ENCODE peak calls at places on chromosomes 13 and 19, in six cellular contexts. I, B, V, K, N and X are unnamed samples.

GRCh38 chr19:10461047-10461949 is 41.0 kb downstream of the PDE4A start:
- DNase-seq in I (peak; percentile 99), B (peak; percentile 92), V (peak; percentile 91), K (peak; percentile 84), N (peak; percentile 89), X (peak; percentile 96)

GRCh38 chr13:30323524-30323923 is 16.2 kb upstream of the KATNAL1 start:
- DNase-seq in I (no peak), B (no peak), V (no peak), K (no peak), N (no peak), X (no peak)

GRCh38 chr19:48560095-48560530 is 8.1 kb downstream of the SULT2B1 start:
- DNase-seq in I (no peak), B (no peak), V (no peak), K (peak; percentile 16), N (no peak), X (no peak)

GRCh38 chr19:17185590-17185989 is 29.6 kb upstream of the USE1 start:
- DNase-seq in I (no peak), B (no peak), V (no peak), K (no peak), N (no peak), X (no peak)

GRCh38 chr13:39692650-39693438 is 37.4 kb downstream of the COG6 start:
- DNase-seq in I (no peak), B (no peak), V (no peak), K (no peak), N (no peak), X (no peak)

GRCh38 chr19:19597809-19598306 is 20.6 kb downstream of the PBX4 start:
- DNase-seq in I (no peak), B (no peak), V (no peak), K (no peak), N (no peak), X (no peak)

GRCh38 chr13:25217023-25217909 is 45.2 kb upstream of the AMER2 start:
- DNase-seq in I (no peak), B (peak; percentile 45), V (no peak), K (no peak), N (no peak), X (no peak)

GRCh38 chr13:100131863-100132574 is 43.1 kb downstream of the PCCA start:
- DNase-seq in I (no peak), B (peak; percentile 89), V (no peak), K (no peak), N (no peak), X (no peak)

GRCh38 chr13:37960427-37960826 is 90.9 kb upstream of the TRPC4 start:
- DNase-seq in I (no peak), B (peak; percentile 3), V (no peak), K (peak; percentile 2), N (no peak), X (no peak)

GRCh38 chr13:98399756-98400155 is 177.2 kb downstream of the STK24 start:
- DNase-seq in I (no peak), B (no peak), V (no peak), K (no peak), N (no peak), X (no peak)

GRCh38 chr13:109783447-109783814 is 3.0 kb downstream of the IRS2 start:
- DNase-seq in I (no peak), B (no peak), V (no peak), K (no peak), N (no peak), X (peak; percentile 62)

GRCh38 chr13:91657283-91657682 is 258.9 kb downstream of the GPC5 start:
- DNase-seq in I (no peak), B (no peak), V (no peak), K (no peak), N (no peak), X (no peak)

GRCh38 chr13:60335531-60335930 is 61.5 kb upstream of the TDRD3 start:
- DNase-seq in I (no peak), B (peak; percentile 30), V (no peak), K (peak; percentile 28), N (no peak), X (no peak)

GRCh38 chr13:71304861-71305260 is 562.1 kb downstream of the DACH1 start:
- DNase-seq in I (no peak), B (no peak), V (no peak), K (no peak), N (no peak), X (no peak)

GRCh38 chr13:71303144-71303543 is 563.9 kb downstream of the DACH1 start:
- DNase-seq in I (no peak), B (peak; percentile 11), V (no peak), K (no peak), N (no peak), X (no peak)

DNA sequence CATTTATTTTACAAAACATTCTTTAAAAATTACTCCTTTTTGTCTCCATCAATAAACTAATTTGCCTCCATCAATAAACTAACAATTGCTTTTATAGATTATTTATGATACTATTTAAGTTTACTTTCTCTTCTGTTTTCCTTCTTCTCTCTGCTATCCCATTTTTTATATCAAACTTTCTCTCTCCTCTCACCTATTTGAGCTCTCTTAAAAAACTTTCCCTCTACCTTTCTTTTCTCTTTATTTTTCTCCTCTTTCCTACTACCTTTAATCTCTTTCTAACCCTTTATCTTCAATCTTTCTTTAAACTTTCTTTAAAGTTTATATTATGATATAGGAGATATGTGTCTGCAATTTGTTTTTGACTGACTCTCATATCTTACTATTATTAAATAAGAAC is 566.4 kb downstream of the DACH1 start:
- DNase-seq in I (no peak), B (no peak), V (no peak), K (no peak), N (no peak), X (no peak)
- TF ChIP-seq CTCF in I (no peak), B (no peak), V (no peak), K (no peak), N (no peak), X (no peak)

GRCh38 chr19:56689198-56689597 is 17.6 kb upstream of the ZNF835 start:
- DNase-seq in I (no peak), B (no peak), V (no peak), K (no peak), N (no peak), X (no peak)

GRCh38 chr19:56687036-56687435 is 15.5 kb upstream of the ZNF835 start:
- DNase-seq in I (no peak), B (no peak), V (no peak), K (no peak), N (no peak), X (no peak)

GRCh38 chr19:56692496-56692895 is 20.9 kb upstream of the ZNF835 start:
- DNase-seq in I (no peak), B (no peak), V (no peak), K (no peak), N (no peak), X (no peak)

DNA sequence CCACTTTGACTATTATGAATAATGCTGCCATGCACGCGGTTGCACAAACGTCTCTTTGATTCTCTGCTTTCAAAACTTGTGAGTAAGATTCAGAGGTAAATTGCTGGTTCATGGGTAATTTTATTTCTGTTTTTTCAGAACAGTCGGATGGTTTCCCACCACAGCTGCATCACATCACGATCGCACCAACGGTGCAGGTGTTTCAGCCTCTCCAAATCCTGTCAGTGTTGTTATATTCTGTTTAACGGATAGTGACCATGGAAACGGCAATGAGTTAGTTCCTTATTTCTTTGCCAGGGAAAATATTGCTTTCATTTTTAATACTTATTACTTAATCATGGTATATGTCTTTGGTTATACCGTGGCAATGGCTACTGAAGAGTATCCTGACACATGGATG is 19.1 kb upstream of the ZNF835 start:
- DNase-seq in I (no peak), B (no peak), V (no peak), K (no peak), N (no peak), X (no peak)
- TF ChIP-seq CTCF in I (no peak), B (no peak), V (no peak), K (no peak), N (no peak), X (no peak)

GRCh38 chr19:14088634-14089411 is 1.7 kb downstream of the SAMD1 start:
- DNase-seq in I (no peak), B (no peak), V (no peak), K (no peak), N (no peak), X (no peak)

GRCh38 chr19:14091086-14091884 is 734 bp upstream of the SAMD1 start:
- DNase-seq in I (peak; percentile 79), B (peak; percentile 70), V (peak; percentile 88), K (peak; percentile 83), N (peak; percentile 55), X (peak; percentile 61)

GRCh38 chr19:14089662-14090508 is 666 bp downstream of the SAMD1 start:
- DNase-seq in I (peak; percentile 74), B (peak; percentile 67), V (peak; percentile 78), K (peak; percentile 81), N (no peak), X (peak; percentile 74)

GRCh38 chr19:14090509-14091085 is at the start of gene SAMD1:
- DNase-seq in I (peak; percentile 84), B (peak; percentile 92), V (peak; percentile 90), K (peak; percentile 94), N (peak; percentile 87), X (peak; percentile 80)

DNA sequence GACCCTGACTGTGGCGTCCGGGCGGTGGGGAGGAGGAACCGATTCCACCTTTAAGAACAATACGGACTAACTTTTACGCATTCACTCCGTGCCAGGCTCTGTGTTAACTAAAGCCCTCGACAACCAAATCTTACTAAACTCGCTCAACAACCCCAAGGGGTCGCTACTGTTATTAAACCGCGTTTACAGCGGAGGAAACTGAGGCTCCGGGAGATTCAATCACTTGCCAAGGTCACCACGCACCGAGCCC is 1.2 kb downstream of the SAMD1 start:
- DNase-seq in I (no peak), B (peak; percentile 43), V (no peak), K (peak; percentile 80), N (no peak), X (no peak)
- TF ChIP-seq CTCF in I (no peak), B (no peak), V (no peak), K (peak; percentile 76), N (no peak), X (peak; percentile 27)

DNA sequence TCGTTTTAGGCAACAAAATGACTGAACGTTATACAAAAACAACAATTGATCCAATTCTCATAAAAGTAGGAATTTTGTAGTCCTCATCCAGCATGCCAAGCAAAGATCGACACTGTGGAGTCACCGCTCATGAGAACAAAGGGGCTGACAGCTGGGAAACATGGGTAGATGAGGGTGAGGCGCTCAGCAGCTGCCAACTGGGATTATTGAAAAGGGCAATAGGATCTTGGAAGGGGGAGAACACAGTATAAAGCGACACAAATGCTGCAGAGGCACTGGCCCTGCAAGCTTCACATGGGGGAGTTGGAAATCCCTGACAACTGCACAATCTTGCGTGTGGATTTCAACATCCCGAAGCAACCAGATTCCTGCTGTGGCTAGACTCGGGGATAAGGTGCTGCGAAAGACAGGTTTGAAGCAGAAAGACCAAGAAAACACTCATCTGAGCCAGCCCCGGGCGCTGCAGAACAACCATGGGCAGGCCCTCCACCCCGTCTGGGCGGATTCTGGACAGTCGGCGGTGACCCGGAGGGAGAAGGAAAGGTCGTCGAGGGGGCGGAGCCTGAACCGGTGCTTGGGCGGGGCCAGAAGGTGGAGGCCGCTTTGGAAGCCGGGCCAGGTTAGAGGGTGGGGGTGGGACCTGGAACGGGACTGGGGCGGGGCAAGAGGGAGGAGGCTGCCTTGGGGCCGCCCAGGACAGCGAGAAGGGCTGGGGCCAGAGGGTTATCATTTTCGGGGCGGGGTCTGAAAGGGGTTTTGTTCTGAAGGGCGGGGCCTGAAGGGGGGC is 5.2 kb upstream of the ZNF765 start:
- DNase-seq in I (no peak), B (no peak), V (no peak), K (no peak), N (no peak), X (peak; percentile 18)
- TF ChIP-seq CTCF in I (no peak), B (no peak), V (no peak), K (no peak), N (no peak), X (no peak)

GRCh38 chr13:23549724-23550123 is 20.5 kb upstream of the TNFRSF19 start:
- DNase-seq in I (no peak), B (no peak), V (no peak), K (no peak), N (no peak), X (no peak)
- TF ChIP-seq CTCF in I (no peak), B (no peak), V (no peak), K (no peak), N (no peak), X (no peak)